ENCODE peak calls at places on chromosomes 4 and X, in ten cellular contexts. R is nephron progenitor cell, H is hepatocyte, Q is left lung, D is uterus, G is progenitor cell of endocrine pancreas, X is cardiac muscle cell, W is foreskin fibroblast, L is lung, S is fibroblast of mammary gland. K is an unnamed sample.

GRCh38 chrX:54540289-54540688 is 10.3 kb downstream of the GNL3L start:
- DNase-seq in R (no peak), X (no peak), W (peak), Q (no peak), G (no peak), H (peak), S (peak), L (no peak), D (no peak), K (no peak)

GRCh38 chr4:81647388-81647787 is 175.7 kb upstream of the RASGEF1B start:
- DNase-seq in G (no peak), W (no peak), H (no peak), S (no peak), R (no peak), D (no peak), L (no peak), Q (no peak), X (no peak), K (no peak)

GRCh38 chrX:10617964-10618342 is 2.4 kb downstream of the MID1 start:
- DNase-seq in W (peak), S (peak), D (no peak), Q (no peak), X (no peak), G (no peak), L (peak), H (no peak), R (peak), K (no peak)

GRCh38 chr4:186798951-186799659 is 75.4 kb upstream of the FAT1 start:
- DNase-seq in Q (no peak), W (no peak), L (no peak), H (no peak), G (no peak), R (no peak), X (no peak), D (no peak), S (peak), K (no peak)

GRCh38 chrX:31124536-31124935 is 52.7 kb upstream of the FTHL17 start:
- DNase-seq in H (no peak), Q (no peak), X (peak), W (no peak), D (no peak), S (no peak), G (no peak), L (no peak), R (no peak), K (no peak)

GRCh38 chrX:136156560-136157117 is 9.3 kb downstream of the FHL1 start:
- DNase-seq in Q (no peak), R (no peak), W (no peak), H (no peak), X (no peak), G (no peak), D (no peak), L (no peak), S (no peak), K (no peak)

GRCh38 chr4:8188743-8189550 is 10.1 kb upstream of the SH3TC1 start:
- DNase-seq in X (no peak), L (peak), H (no peak), R (no peak), G (no peak), Q (peak), W (no peak), S (no peak), D (no peak), K (no peak)

GRCh38 chr4:111230265-111230664 is 607.4 kb upstream of the PITX2 start:
- DNase-seq in X (no peak), W (peak), D (no peak), H (no peak), G (no peak), Q (no peak), L (no peak), S (peak), R (no peak), K (no peak)

GRCh38 chrX:54494166-54494969 is 1.7 kb downstream of the FGD1 start:
- DNase-seq in Q (no peak), R (no peak), G (no peak), S (no peak), W (no peak), D (no peak), L (no peak), H (no peak), X (no peak), K (no peak)

GRCh38 chr4:29983890-29984289 is 736.3 kb upstream of the PCDH7 start:
- DNase-seq in D (no peak), G (no peak), X (no peak), R (no peak), H (no peak), L (no peak), W (no peak), Q (no peak), S (no peak), K (no peak)

GRCh38 chr4:60034371-60034770 is 1165.8 kb upstream of the ADGRL3 start:
- DNase-seq in W (no peak), H (no peak), R (no peak), X (no peak), L (no peak), G (no peak), S (no peak), Q (peak), D (no peak), K (no peak)

GRCh38 chr4:107391630-107392028 is 328.4 kb downstream of the PAPSS1 start:
- DNase-seq in R (no peak), Q (no peak), W (no peak), L (no peak), S (peak), X (no peak), H (no peak), D (no peak), G (no peak), K (no peak)

GRCh38 chrX:68832101-68832416 is 3.2 kb downstream of the EFNB1 start:
- DNase-seq in H (peak), L (no peak), G (peak), W (peak), Q (no peak), D (peak), X (peak), S (peak), R (no peak), K (no peak)

DNA sequence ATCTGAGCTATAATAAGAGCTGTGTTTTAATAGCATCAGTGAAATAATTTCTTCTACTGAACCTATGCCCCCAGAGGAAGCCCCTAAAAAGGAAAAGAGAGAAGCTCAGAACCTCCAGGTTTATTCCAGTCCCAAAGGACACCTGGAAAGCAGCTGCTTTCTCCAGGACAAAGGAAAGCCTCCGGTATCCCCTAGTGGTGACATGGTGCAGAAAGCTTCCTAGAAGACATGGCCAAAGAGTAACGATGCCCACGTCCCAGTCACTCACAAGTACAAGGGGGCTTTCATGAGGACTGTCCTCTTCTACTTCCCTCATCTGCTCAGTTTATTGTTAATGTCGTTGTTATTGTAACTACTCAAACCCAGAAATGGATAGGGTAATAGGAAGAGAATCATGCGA is 343.9 kb downstream of the UNC5C start:
- DNase-seq in D (no peak), L (no peak), R (no peak), G (no peak), Q (no peak), W (no peak), S (no peak), X (peak), H (no peak), K (no peak)
- TF ChIP-seq CTCF in D (no peak), L (no peak), R (peak), G (peak), Q (no peak), W (peak), S (peak), X (no peak), H (peak), K (peak)

GRCh38 chr4:139083533-139084424 is 68.2 kb downstream of the NOCT start:
- DNase-seq in R (peak), S (peak), L (peak), X (peak), D (peak), W (peak), H (peak), Q (peak), G (peak), K (peak)
- TF ChIP-seq CTCF in R (no peak), S (no peak), L (no peak), X (peak), D (no peak), W (peak), H (peak), Q (peak), G (peak), K (peak)

GRCh38 chr4:109977854-109978501 is 65.3 kb downstream of the EGF start:
- DNase-seq in R (no peak), G (no peak), H (peak), S (peak), L (no peak), W (peak), Q (no peak), D (no peak), X (peak), K (no peak)

GRCh38 chr4:109976189-109976588 is 63.5 kb downstream of the EGF start:
- DNase-seq in W (no peak), G (no peak), D (no peak), X (no peak), S (no peak), Q (no peak), H (no peak), R (no peak), L (no peak), K (no peak)

GRCh38 chr4:109981936-109982335 is 69.3 kb downstream of the EGF start:
- DNase-seq in L (no peak), Q (no peak), X (no peak), W (no peak), D (no peak), R (no peak), H (no peak), S (no peak), G (no peak), K (no peak)

GRCh38 chr4:109979932-109980717 is 67.4 kb downstream of the EGF start:
- DNase-seq in S (peak), L (no peak), D (no peak), G (no peak), R (no peak), W (peak), Q (no peak), H (peak), X (no peak), K (no peak)

DNA sequence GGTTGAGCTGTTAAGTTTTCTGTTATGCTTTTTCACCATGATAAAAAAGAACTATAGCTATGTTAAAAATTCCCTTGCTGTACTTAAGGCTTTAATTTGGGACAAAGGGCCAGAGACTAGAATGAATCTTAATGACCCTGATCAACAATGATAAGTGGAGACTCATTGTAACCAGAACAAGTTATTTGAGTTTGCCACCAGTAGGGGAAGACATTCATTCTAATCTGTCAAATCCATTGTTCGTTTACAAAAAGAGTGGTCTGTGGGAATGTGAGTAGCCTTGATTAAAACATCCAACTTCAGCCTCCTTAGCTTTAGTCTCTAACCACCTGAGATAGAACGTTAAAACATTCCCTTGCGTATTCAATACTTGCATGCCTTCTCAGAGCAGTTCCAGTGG is 66.0 kb downstream of the EGF start:
- DNase-seq in R (no peak), S (no peak), W (no peak), X (no peak), G (no peak), H (no peak), L (no peak), D (no peak), Q (no peak), K (no peak)
- TF ChIP-seq CTCF in R (peak), S (peak), W (no peak), X (peak), G (peak), H (no peak), L (no peak), D (no peak), Q (no peak), K (peak)

DNA sequence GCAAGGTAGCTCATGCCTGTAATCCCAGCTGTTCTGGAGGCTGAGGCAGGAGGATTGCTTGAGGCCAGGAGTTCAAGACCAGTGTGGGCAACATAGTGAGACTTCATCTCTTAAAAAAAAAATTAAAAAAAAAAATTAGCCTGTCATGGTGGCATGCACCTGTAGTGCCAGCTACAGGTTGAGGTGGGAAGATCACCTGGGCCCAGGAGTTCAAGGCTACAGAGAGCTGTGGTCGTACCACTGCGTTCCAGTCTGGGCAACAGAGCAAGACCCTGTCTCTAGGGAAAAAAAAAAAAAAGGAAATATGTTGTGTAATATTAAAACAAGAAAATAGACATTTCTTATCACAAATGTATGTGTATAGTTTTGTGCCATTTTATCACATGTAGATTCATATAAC is 97.8 kb downstream of the LARP1B start:
- DNase-seq in X (no peak), W (no peak), Q (no peak), R (no peak), L (no peak), H (no peak), D (no peak), S (no peak), G (no peak), K (no peak)
- TF ChIP-seq CTCF in X (no peak), W (no peak), Q (no peak), R (no peak), L (no peak), H (no peak), D (no peak), S (no peak), G (no peak), K (no peak)